ENCODE peak calls at places on chromosomes 4 and X, in six cellular contexts. I is adrenal gland; Y is GM12878; N is CD4-positive, CD25-positive, alpha-beta regulatory T cell; S is mammary epithelial cell; B is sigmoid colon. L is an unnamed sample.

GRCh38 chr4:149176019-149176418 is 639.6 kb downstream of the IQCM start:
- DNase-seq in I (no peak), Y (no peak), N (no peak), S (no peak), B (no peak), L (peak; percentile 20)

GRCh38 chrX:46831620-46832327 is 5.1 kb upstream of the RP2 start:
- DNase-seq in I (no peak), Y (no peak), N (no peak), S (peak; percentile 68), B (no peak), L (no peak)

GRCh38 chrX:108264376-108264775 is 172.8 kb downstream of the ATG4A start:
- DNase-seq in I (no peak), Y (no peak), N (no peak), S (no peak), B (no peak), L (no peak)

GRCh38 chr4:112552668-112553067 is 36.7 kb upstream of the NEUROG2 start:
- DNase-seq in I (no peak), Y (no peak), N (no peak), S (peak; percentile 60), B (no peak), L (no peak)

GRCh38 chrX:124086411-124086810 is 124.9 kb downstream of the STAG2 start:
- DNase-seq in I (no peak), Y (no peak), N (peak; percentile 3), S (no peak), B (no peak), L (no peak)

GRCh38 chrX:39063037-39063436 is 261.8 kb downstream of the MID1IP1 start:
- DNase-seq in I (no peak), Y (no peak), N (no peak), S (no peak), B (no peak), L (no peak)

GRCh38 chr4:157265281-157265680 is 44.8 kb downstream of the GRIA2 start:
- DNase-seq in I (no peak), Y (no peak), N (no peak), S (peak; percentile 52), B (no peak), L (peak; percentile 37)

GRCh38 chr4:128228021-128228571 is 59.5 kb downstream of the PGRMC2 start:
- DNase-seq in I (no peak), Y (no peak), N (no peak), S (no peak), B (no peak), L (no peak)

GRCh38 chr4:122003335-122003734 is 51.5 kb upstream of the TRPC3 start:
- DNase-seq in I (no peak), Y (peak; percentile 11), N (no peak), S (no peak), B (no peak), L (peak; percentile 41)

GRCh38 chrX:119887721-119888425 is 7.8 kb upstream of the AKAP14 start:
- DNase-seq in I (peak; percentile 33), Y (no peak), N (peak; percentile 33), S (no peak), B (peak; percentile 70), L (peak; percentile 83)

GRCh38 chrX:22800360-22800759 is 199.4 kb upstream of the DDX53 start:
- DNase-seq in I (no peak), Y (no peak), N (no peak), S (peak; percentile 74), B (no peak), L (no peak)

GRCh38 chrX:17654116-17654515 is 83.2 kb upstream of the SCML1 start:
- DNase-seq in I (no peak), Y (no peak), N (no peak), S (no peak), B (no peak), L (no peak)

GRCh38 chrX:154600962-154601374 is 16.0 kb downstream of the CTAG1A start:
- DNase-seq in I (no peak), Y (no peak), N (no peak), S (peak; percentile 36), B (no peak), L (no peak)
- H3K9me3 ChIP-seq in I (no peaks in the 10 kb centered on the region), Y (no peaks in the 10 kb centered on the region), N (no peaks in the 10 kb centered on the region), S (peaks cover 13% of the 10 kb centered on the region), B (no peaks in the 10 kb centered on the region), L (no peaks in the 10 kb centered on the region)

GRCh38 chrX:12954376-12954775 is 20.5 kb upstream of the TMSB4X start:
- DNase-seq in I (no peak), Y (no peak), N (no peak), S (no peak), B (no peak), L (no peak)
- H3K4me1 ChIP-seq in I (no peaks in the 10 kb centered on the region), Y (peaks cover 55% of the 10 kb centered on the region), N (peaks cover 90% of the 10 kb centered on the region), S (peaks cover 17% of the 10 kb centered on the region), B (peaks cover 14% of the 10 kb centered on the region), L (no peaks in the 10 kb centered on the region)

GRCh38 chr4:173343832-173344397 is 9.8 kb upstream of the HMGB2 start:
- DNase-seq in I (no peak), Y (no peak), N (no peak), S (no peak), B (no peak), L (peak; percentile 18)

GRCh38 chr4:173347467-173347866 is 13.3 kb upstream of the HMGB2 start:
- DNase-seq in I (no peak), Y (no peak), N (no peak), S (no peak), B (no peak), L (no peak)

GRCh38 chr4:173345648-173346047 is 11.5 kb upstream of the HMGB2 start:
- DNase-seq in I (no peak), Y (no peak), N (no peak), S (no peak), B (no peak), L (no peak)

GRCh38 chr4:173346074-173346473 is 11.9 kb upstream of the HMGB2 start:
- DNase-seq in I (no peak), Y (no peak), N (no peak), S (no peak), B (no peak), L (no peak)
- H3K9me3 ChIP-seq in I (no peaks in the 10 kb centered on the region), Y (no peaks in the 10 kb centered on the region), N (no peaks in the 10 kb centered on the region), S (no peaks in the 10 kb centered on the region), B (no peaks in the 10 kb centered on the region), L (no peaks in the 10 kb centered on the region)

GRCh38 chr4:78561677-78562076 is 10.1 kb downstream of the ANXA3 start:
- DNase-seq in I (no peak), Y (no peak), N (no peak), S (no peak), B (no peak), L (no peak)

GRCh38 chr4:78558421-78558820 is 6.9 kb downstream of the ANXA3 start:
- DNase-seq in I (no peak), Y (no peak), N (no peak), S (peak; percentile 65), B (no peak), L (no peak)

GRCh38 chr4:78560296-78560963 is 8.9 kb downstream of the ANXA3 start:
- DNase-seq in I (no peak), Y (no peak), N (no peak), S (peak; percentile 75), B (no peak), L (no peak)

GRCh38 chr4:78565971-78566372 is 14.4 kb downstream of the ANXA3 start:
- DNase-seq in I (no peak), Y (no peak), N (no peak), S (peak; percentile 89), B (no peak), L (no peak)

DNA sequence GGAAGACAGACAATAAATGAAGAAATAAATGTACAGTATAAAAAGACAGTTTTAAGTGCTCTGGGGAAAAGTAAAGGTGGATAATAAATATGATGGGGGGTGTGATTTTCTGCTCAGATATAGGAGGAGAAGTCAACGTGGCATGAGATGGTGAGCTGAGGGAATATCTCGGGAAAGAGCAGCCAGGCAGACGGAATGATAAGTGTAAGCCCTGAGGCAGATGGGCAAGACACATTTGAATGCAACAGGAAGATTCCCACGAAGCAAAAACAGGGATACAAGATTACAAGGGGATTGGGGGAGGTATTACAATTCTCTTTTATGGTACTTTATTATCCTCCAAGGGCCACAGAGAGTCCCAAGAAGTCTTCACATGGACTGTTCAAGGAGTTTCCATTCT is 11.1 kb downstream of the ANXA3 start:
- DNase-seq in I (no peak), Y (no peak), N (no peak), S (no peak), B (no peak), L (no peak)
- H3K4me1 ChIP-seq in I (no peaks in the 10 kb centered on the region), Y (peaks cover 6% of the 10 kb centered on the region), N (no peaks in the 10 kb centered on the region), S (peaks cover 78% of the 10 kb centered on the region), B (peaks cover 47% of the 10 kb centered on the region), L (peaks cover 9% of the 10 kb centered on the region)

DNA sequence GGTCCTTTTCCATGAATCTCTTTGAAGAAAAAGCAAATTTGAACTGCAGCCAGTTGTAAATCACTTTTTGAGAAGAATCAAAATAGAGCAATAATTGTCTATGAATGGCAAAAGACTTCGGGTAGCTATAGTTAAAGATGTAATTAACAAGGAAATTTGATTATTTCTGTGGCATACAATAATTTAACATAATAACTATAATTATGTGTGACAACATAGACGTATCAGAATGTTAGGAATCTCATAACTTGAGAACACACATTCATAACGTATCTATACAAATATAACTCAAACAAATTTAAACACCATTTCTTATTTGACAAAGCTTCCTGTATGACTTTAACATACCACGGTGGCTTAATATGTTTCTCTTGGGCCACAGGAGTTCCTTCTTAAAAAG is 36.0 kb upstream of the NSG1 start:
- DNase-seq in I (no peak), Y (no peak), N (no peak), S (no peak), B (no peak), L (no peak)
- H3K9me3 ChIP-seq in I (no peaks in the 10 kb centered on the region), Y (no peaks in the 10 kb centered on the region), N (no peaks in the 10 kb centered on the region), S (no peaks in the 10 kb centered on the region), B (no peaks in the 10 kb centered on the region), L (no peaks in the 10 kb centered on the region)

GRCh38 chr4:46656071-46656470 is 253.0 kb downstream of the COX7B2 start:
- DNase-seq in I (no peak), Y (no peak), N (no peak), S (no peak), B (no peak), L (no peak)
- H3K4me1 ChIP-seq in I (no peaks in the 10 kb centered on the region), Y (no peaks in the 10 kb centered on the region), N (no peaks in the 10 kb centered on the region), S (no peaks in the 10 kb centered on the region), B (no peaks in the 10 kb centered on the region), L (no peaks in the 10 kb centered on the region)

GRCh38 chrX:70046978-70047377 is 2.8 kb downstream of the AWAT2 start:
- DNase-seq in I (no peak), Y (no peak), N (no peak), S (no peak), B (no peak), L (no peak)

GRCh38 chrX:70042399-70043371 is 7.1 kb downstream of the AWAT2 start:
- DNase-seq in I (no peak), Y (no peak), N (no peak), S (no peak), B (no peak), L (no peak)

GRCh38 chrX:70043685-70044084 is 6.1 kb downstream of the AWAT2 start:
- DNase-seq in I (no peak), Y (no peak), N (no peak), S (no peak), B (peak; percentile 45), L (no peak)

GRCh38 chrX:70041993-70042392 is 7.7 kb downstream of the AWAT2 start:
- DNase-seq in I (no peak), Y (no peak), N (no peak), S (no peak), B (no peak), L (no peak)

GRCh38 chrX:70044541-70045245 is 5.0 kb downstream of the AWAT2 start:
- DNase-seq in I (no peak), Y (no peak), N (no peak), S (no peak), B (peak; percentile 25), L (no peak)
- H3K9me3 ChIP-seq in I (no peaks in the 10 kb centered on the region), Y (no peaks in the 10 kb centered on the region), N (no peaks in the 10 kb centered on the region), S (no peaks in the 10 kb centered on the region), B (no peaks in the 10 kb centered on the region), L (no peaks in the 10 kb centered on the region)

L was measured in neural progenitor cell.